ENCODE peak calls at places on chromosomes 4 and X, in ten cellular contexts. E is IMR-90, Z is astrocyte of the spinal cord, M is fibroblast of the aortic adventitia, R is lower leg skin, O is mammary epithelial cell, V is AG09309, F is MM.1S, X is foreskin fibroblast, D is WERI-Rb-1. W is an unnamed sample.

GRCh38 chr4:168942985-168943384 is 67.1 kb downstream of the CBR4 start:
- DNase-seq in R (no peak), D (no peak), E (no peak), M (no peak), X (no peak), V (no peak), F (no peak), O (no peak), Z (no peak), W (no peak)

GRCh38 chrX:150044556-150044955 is 106.3 kb upstream of the EOLA2 start:
- DNase-seq in E (no peak), X (no peak), M (no peak), O (peak; percentile 21), R (no peak), V (no peak), F (no peak), D (no peak), Z (no peak), W (peak; percentile 25)

GRCh38 chr4:21628116-21628515 is 320.5 kb downstream of the KCNIP4 start:
- DNase-seq in V (no peak), E (no peak), X (no peak), F (no peak), R (no peak), Z (no peak), D (no peak), M (no peak), O (no peak), W (no peak)

GRCh38 chr4:173448919-173449641 is 50.2 kb upstream of the SCRG1 start:
- DNase-seq in E (peak; percentile 9), Z (no peak), D (no peak), V (no peak), X (no peak), F (no peak), M (no peak), R (no peak), O (no peak), W (peak; percentile 8)

GRCh38 chr4:156084312-156084811 is 130.7 kb upstream of the CTSO start:
- DNase-seq in V (no peak), O (no peak), F (no peak), E (no peak), D (no peak), Z (no peak), M (no peak), R (no peak), X (no peak), W (no peak)

GRCh38 chr4:17941731-17942130 is 79.8 kb downstream of the LCORL start:
- DNase-seq in F (no peak), R (no peak), O (peak; percentile 3), X (no peak), E (peak; percentile 5), V (no peak), Z (no peak), M (peak; percentile 16), D (no peak), W (no peak)

GRCh38 chr4:11072999-11073398 is 355.7 kb downstream of the HS3ST1 start:
- DNase-seq in E (no peak), F (no peak), M (no peak), R (no peak), O (no peak), D (no peak), V (no peak), X (no peak), Z (no peak), W (no peak)

GRCh38 chr4:145709843-145710242 is 29.9 kb downstream of the C4orf51 start:
- DNase-seq in M (peak; percentile 88), R (no peak), E (peak; percentile 98), V (peak; percentile 84), D (no peak), X (peak; percentile 86), F (no peak), Z (peak; percentile 87), O (peak; percentile 90), W (peak; percentile 83)

GRCh38 chrX:101906136-101906796 is 25.6 kb downstream of the ZMAT1 start:
- DNase-seq in F (no peak), E (no peak), Z (no peak), X (no peak), D (no peak), M (no peak), O (no peak), V (no peak), R (no peak), W (no peak)

GRCh38 chr4:54498661-54499111 is 159.1 kb upstream of the KIT start:
- DNase-seq in Z (peak; percentile 52), D (no peak), X (peak; percentile 45), M (peak; percentile 9), E (peak; percentile 31), O (peak; percentile 71), R (no peak), V (peak; percentile 63), F (no peak), W (no peak)

GRCh38 chr4:119212964-119213606 is 572 bp downstream of the USP53 start:
- DNase-seq in V (peak; percentile 83), E (peak; percentile 94), R (peak; percentile 97), X (peak; percentile 92), F (peak; percentile 83), M (peak; percentile 94), Z (peak; percentile 97), D (peak; percentile 95), O (peak; percentile 90), W (peak; percentile 92)

GRCh38 chr4:38150021-38150671 is 189.9 kb downstream of the PTTG2 start:
- DNase-seq in E (peak; percentile 86), V (no peak), O (no peak), D (no peak), F (no peak), X (no peak), Z (peak; percentile 81), R (no peak), M (peak; percentile 98), W (peak; percentile 58)

GRCh38 chr4:154082760-154083530 is 294.1 kb upstream of the SFRP2 start:
- DNase-seq in Z (no peak), F (no peak), E (no peak), M (no peak), X (no peak), D (peak; percentile 42), R (no peak), O (peak; percentile 77), V (no peak), W (peak; percentile 35)

GRCh38 chrX:139121616-139122286 is 408.8 kb upstream of the F9 start:
- DNase-seq in M (no peak), X (no peak), F (no peak), D (no peak), V (no peak), R (no peak), E (no peak), O (no peak), Z (no peak), W (no peak)

GRCh38 chrX:133776072-133776471 is 209.3 kb downstream of the GPC3 start:
- DNase-seq in F (no peak), X (no peak), Z (no peak), V (no peak), E (no peak), R (no peak), O (no peak), M (no peak), D (peak; percentile 18), W (no peak)
- TF ChIP-seq CTCF in F (peak; percentile 50), X (peak; percentile 30), Z (peak; percentile 56), V (peak; percentile 48), E (peak; percentile 39), R (no peak), O (peak; percentile 58), M (peak; percentile 21), D (peak; percentile 61), W (peak; percentile 55)

DNA sequence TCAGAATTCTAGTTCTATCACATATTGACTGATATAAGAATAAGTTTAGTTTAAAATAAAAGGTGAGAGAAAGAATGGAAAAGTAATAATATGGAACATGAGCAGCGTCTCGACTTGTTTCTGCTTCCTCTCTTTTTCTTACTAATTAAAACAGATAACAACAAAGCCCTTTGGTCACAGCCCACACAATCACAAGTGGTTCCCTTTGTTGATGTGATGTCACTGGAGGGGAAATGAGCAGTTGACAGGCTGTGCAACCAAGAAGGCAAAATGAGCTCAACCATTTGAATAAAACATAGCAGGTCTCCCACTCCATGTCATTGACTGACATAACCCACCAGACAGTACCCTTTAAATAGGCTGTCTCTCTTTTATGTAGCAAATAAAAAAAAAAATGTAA is 342.5 kb upstream of the MAGEB2 start:
- DNase-seq in R (no peak), M (no peak), Z (no peak), E (no peak), X (no peak), O (no peak), F (no peak), D (no peak), V (no peak), W (no peak)
- H3K4me3 ChIP-seq in R (no peak overlapping the region), M (no peak overlapping the region), Z (no peak overlapping the region), E (no peak overlapping the region), X (no peak overlapping the region), O (no peak overlapping the region), F (no peak overlapping the region), D (no peak overlapping the region), V (no peak overlapping the region), W (no peak overlapping the region)

DNA sequence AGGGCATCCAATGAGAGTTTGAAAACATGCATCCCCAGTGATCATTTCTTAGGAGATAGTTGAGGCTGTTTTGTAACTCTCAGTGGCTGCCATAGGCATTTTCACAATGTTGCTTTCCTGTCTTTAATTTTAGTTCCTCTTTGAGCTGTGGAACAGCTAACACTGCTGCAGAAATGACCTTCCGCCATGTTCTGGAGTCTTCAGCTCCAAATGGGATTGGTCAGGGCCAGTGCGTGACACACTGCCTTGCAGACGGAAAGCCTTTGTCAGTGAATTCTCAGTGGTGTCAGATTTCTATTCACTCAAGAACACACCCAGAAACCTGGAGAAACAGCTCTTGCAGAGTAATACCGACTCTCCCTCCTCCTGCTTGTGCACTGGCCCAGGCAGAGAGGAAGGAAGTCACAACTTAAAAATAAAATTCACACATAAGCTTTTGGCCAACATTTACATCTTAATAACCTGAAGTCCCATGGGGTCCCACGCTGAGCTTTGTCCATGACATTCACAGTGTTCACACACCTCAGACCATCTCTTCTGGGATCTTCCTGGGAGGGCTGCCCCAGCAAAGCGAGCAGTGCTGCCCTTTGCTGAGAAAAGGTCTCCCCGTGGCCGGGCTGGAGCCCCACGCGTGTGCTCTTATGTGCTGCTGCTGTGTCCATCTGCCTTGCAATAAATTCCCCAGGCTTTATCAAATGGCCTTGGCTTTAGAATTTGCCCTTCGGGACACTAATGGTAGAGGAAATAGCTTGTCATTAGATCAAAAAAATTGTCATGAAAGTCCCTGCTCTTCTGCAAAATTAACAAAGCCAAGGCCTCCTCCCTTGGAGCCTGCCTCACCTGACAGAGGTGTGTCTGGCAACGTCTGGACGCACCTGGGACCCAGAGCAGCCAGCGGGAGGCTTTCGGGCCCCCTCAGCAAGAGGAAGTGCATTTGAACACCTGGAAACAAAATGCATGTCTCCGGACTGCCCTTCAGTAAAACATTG is 126.8 kb downstream of the IRF2 start:
- DNase-seq in X (peak; percentile 59), M (peak; percentile 47), F (peak; percentile 91), R (no peak), D (no peak), O (peak; percentile 74), Z (peak; percentile 56), V (no peak), E (peak; percentile 68), W (peak; percentile 49)
- TF ChIP-seq CTCF in X (no peak), M (no peak), F (no peak), R (no peak), D (no peak), O (no peak), Z (no peak), V (no peak), E (no peak), W (no peak)

DNA sequence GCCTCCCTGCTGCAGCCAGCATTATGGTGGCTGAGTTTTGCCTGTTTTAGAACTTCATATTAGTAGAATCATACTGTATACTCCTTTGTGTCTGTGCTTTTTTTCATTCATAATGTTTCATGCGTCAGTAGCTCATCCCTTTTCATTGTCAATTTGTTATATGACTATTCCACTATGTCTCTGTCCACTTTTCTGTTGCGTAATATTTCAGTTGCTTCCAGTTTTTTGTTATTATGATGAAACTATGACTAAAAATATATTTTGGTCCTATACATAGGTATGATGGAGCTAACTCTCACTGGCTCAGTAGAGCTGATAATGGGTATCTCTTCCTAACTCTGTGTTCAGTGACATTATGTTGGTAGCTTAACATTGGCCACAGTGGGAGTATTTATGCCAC is 48.3 kb downstream of the DMP1 start:
- DNase-seq in D (no peak), X (no peak), V (no peak), Z (no peak), R (no peak), M (no peak), E (no peak), F (no peak), O (no peak), W (no peak)
- H3K4me3 ChIP-seq in D (no peak overlapping the region), X (no peak overlapping the region), V (no peak overlapping the region), Z (no peak overlapping the region), R (no peak overlapping the region), M (no peak overlapping the region), E (no peak overlapping the region), F (no peak overlapping the region), O (no peak overlapping the region), W (no peak overlapping the region)